ENCODE peak calls at places on chromosomes 7 and 10, in nine cellular contexts. J is body of pancreas, S is right lobe of liver, C is vagina, Q is Peyer's patch, W is endothelial cell of umbilical vein, A is A549, U is HCT116, P is GM12878. M is an unnamed sample. For H3K9me3, the result is how much of the 10 kb centered on the place peaks cover.

GRCh38 chr10:110147961-110148360 is 59.4 kb upstream of the MXI1 start:
- DNase-seq in U (no peak), A (no peak), Q (no peak), C (no peak), W (no peak), S (no peak), J (no peak), P (no peak), M (no peak)

GRCh38 chr7:27677912-27678612 is 15.4 kb upstream of the HIBADH start:
- DNase-seq in S (no peak), P (no peak), Q (no peak), J (peak), C (no peak), W (peak), A (peak), U (peak), M (no peak)

GRCh38 chr7:128311-129080 is 63.9 kb upstream of the FAM20C start:
- DNase-seq in S (no peak), Q (no peak), U (no peak), A (no peak), P (no peak), C (peak), W (no peak), J (no peak), M (no peak)

GRCh38 chr7:15836041-15836440 is 149.6 kb upstream of the MEOX2 start:
- DNase-seq in W (no peak), C (no peak), Q (no peak), S (no peak), J (no peak), P (no peak), A (no peak), U (no peak), M (no peak)

GRCh38 chr10:24209946-24210491 is 1.1 kb downstream of the KIAA1217 start:
- DNase-seq in U (no peak), Q (no peak), A (peak), S (no peak), J (peak), P (peak), W (peak), C (peak), M (no peak)

GRCh38 chr10:9796567-9796966 is 1221.1 kb upstream of the CELF2 start:
- DNase-seq in S (no peak), A (no peak), C (no peak), W (no peak), Q (no peak), J (no peak), P (no peak), U (no peak), M (no peak)

GRCh38 chr7:21616796-21617436 is 74.1 kb downstream of the DNAH11 start:
- DNase-seq in P (no peak), W (peak), C (no peak), S (no peak), Q (no peak), A (peak), U (peak), J (no peak), M (no peak)

GRCh38 chr7:129607471-129608120 is 3.9 kb upstream of the NRF1 start:
- DNase-seq in C (no peak), U (no peak), A (peak), S (no peak), J (peak), Q (peak), P (no peak), W (peak), M (no peak)

GRCh38 chr7:120207037-120207436 is 65.9 kb upstream of the KCND2 start:
- DNase-seq in Q (no peak), P (no peak), J (no peak), A (no peak), S (no peak), U (no peak), W (no peak), C (no peak), M (no peak)

GRCh38 chr7:105298439-105298894 is 90.3 kb downstream of the SRPK2 start:
- DNase-seq in P (no peak), J (no peak), S (no peak), C (no peak), Q (no peak), W (no peak), U (no peak), A (no peak), M (no peak)

GRCh38 chr7:36487756-36488336 is 98.2 kb downstream of the ANLN start:
- DNase-seq in S (no peak), U (peak), W (peak), C (no peak), Q (peak), A (peak), P (peak), J (peak), M (no peak)

GRCh38 chr7:272108-272615 is 17.8 kb upstream of the FOXL3 start:
- DNase-seq in A (no peak), Q (no peak), C (no peak), J (no peak), P (no peak), U (no peak), S (no peak), W (no peak), M (peak)

GRCh38 chr7:116239019-116239418 is 28.7 kb downstream of the TES start:
- DNase-seq in J (no peak), A (no peak), S (no peak), C (no peak), W (no peak), Q (no peak), P (no peak), U (no peak), M (no peak)

GRCh38 chr7:1662767-1663166 is 7.3 kb upstream of the ELFN1 start:
- DNase-seq in W (no peak), Q (no peak), A (no peak), P (no peak), U (no peak), J (no peak), C (no peak), S (no peak), M (peak)

GRCh38 chr10:124526621-124527267 is 65.1 kb downstream of the LHPP start:
- DNase-seq in S (no peak), Q (no peak), A (no peak), J (no peak), U (no peak), P (no peak), C (no peak), W (no peak), M (peak)

GRCh38 chr7:30921540-30921930 is 9.9 kb downstream of the AQP1 start:
- DNase-seq in P (no peak), A (no peak), S (no peak), J (peak), U (no peak), W (no peak), C (no peak), Q (peak), M (peak)

GRCh38 chr7:97130417-97131139 is 13.1 kb downstream of the SDHAF3 start:
- DNase-seq in U (no peak), Q (no peak), P (no peak), A (no peak), S (no peak), W (no peak), C (no peak), J (no peak), M (no peak)

GRCh38 chr7:37039131-37039719 is 314.9 kb upstream of the AOAH start:
- DNase-seq in W (no peak), P (no peak), J (no peak), Q (no peak), C (no peak), U (no peak), A (no peak), S (no peak), M (no peak)

GRCh38 chr7:155506854-155507337 is 39.5 kb downstream of the CNPY1 start:
- DNase-seq in P (no peak), U (no peak), C (no peak), W (no peak), Q (peak), J (no peak), S (no peak), A (no peak), M (peak)

GRCh38 chr7:66339141-66339540 is 134.0 kb downstream of the TPST1 start:
- DNase-seq in J (no peak), Q (no peak), P (no peak), U (no peak), S (no peak), C (no peak), W (no peak), A (no peak), M (no peak)

GRCh38 chr7:25180946-25181345 is 47.3 kb downstream of the NPVF start:
- DNase-seq in S (no peak), J (no peak), P (no peak), C (no peak), Q (no peak), W (no peak), U (no peak), A (peak), M (no peak)

GRCh38 chr7:42237162-42237821 is at the start of gene GLI3:
- DNase-seq in J (peak), S (peak), P (no peak), W (peak), U (no peak), C (peak), A (peak), Q (peak), M (peak)

GRCh38 chr10:124092270-124093075 is 925 bp downstream of the CHST15 start:
- DNase-seq in C (no peak), J (peak), U (no peak), S (peak), P (no peak), W (peak), Q (peak), A (peak), M (peak)

GRCh38 chr7:155090647-155091046 is 20.5 kb downstream of the HTR5A start:
- DNase-seq in S (no peak), A (no peak), J (no peak), W (no peak), P (no peak), U (no peak), Q (no peak), C (no peak), M (no peak)

GRCh38 chr10:111207525-111207924 is 130.7 kb downstream of the ADRA2A start:
- DNase-seq in S (no peak), Q (peak), P (no peak), W (no peak), J (peak), U (no peak), A (no peak), C (no peak), M (no peak)

GRCh38 chr10:51215956-51216834 is 141.9 kb downstream of the PRKG1 start:
- DNase-seq in A (no peak), P (no peak), S (no peak), J (no peak), W (no peak), C (no peak), Q (no peak), U (no peak), M (no peak)

GRCh38 chr7:5681423-5681822 is 100.0 kb downstream of the RNF216 start:
- DNase-seq in W (no peak), Q (no peak), P (no peak), J (no peak), C (no peak), S (no peak), A (no peak), U (no peak), M (no peak)

GRCh38 chr7:66728571-66728970 is 12.0 kb upstream of the RABGEF1 start:
- DNase-seq in S (no peak), A (no peak), U (no peak), P (no peak), C (no peak), W (no peak), J (no peak), Q (no peak), M (no peak)

GRCh38 chr7:22979861-22980260 is 34.1 kb downstream of the HYCC1 start:
- DNase-seq in P (no peak), U (no peak), W (no peak), A (no peak), Q (no peak), C (no peak), S (no peak), J (no peak), M (no peak)

GRCh38 chr7:149666360-149666905 is 107.0 kb downstream of the ZNF467 start:
- DNase-seq in U (no peak), W (no peak), J (no peak), S (no peak), A (no peak), C (no peak), Q (no peak), P (no peak), M (no peak)

GRCh38 chr7:127447326-127447945 is 54.9 kb upstream of the ZNF800 start:
- DNase-seq in J (peak), Q (peak), W (peak), C (no peak), U (peak), P (peak), A (peak), S (no peak), M (peak)

GRCh38 chr7:2757361-2757903 is 69.4 kb downstream of the AMZ1 start:
- DNase-seq in Q (no peak), P (no peak), A (peak), S (no peak), U (peak), J (peak), C (no peak), W (no peak), M (no peak)
- TF ChIP-seq POLR2A in Q (no peak), P (no peak), A (no peak), S (no peak), U (no peak), J (no peak), C (no peak), W (no peak), M (no peak)

DNA sequence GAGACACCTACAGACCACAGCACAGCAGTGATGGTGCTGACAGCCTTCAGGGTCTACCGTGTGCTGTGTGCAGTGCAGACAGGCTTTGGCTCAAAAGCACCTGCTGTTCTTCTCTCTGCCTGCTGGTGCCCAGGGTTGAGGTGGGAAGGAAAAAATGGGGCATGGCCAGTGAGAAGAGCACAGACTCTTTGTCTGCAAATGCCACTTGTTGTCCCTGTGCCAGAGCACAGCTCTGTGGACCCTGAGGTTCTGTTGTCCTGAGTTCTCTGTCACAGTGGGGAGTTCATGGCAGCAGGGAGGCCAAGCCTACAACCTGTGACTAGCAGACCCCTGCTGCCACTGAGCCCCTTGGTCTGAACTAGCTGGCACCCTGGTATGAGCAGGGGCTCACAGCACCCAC is 376.7 kb downstream of the GLRX3 start:
- DNase-seq in A (no peak), W (no peak), U (no peak), Q (no peak), C (no peak), P (no peak), J (no peak), S (no peak), M (no peak)
- H3K9me3 ChIP-seq in A (under half), W (under half), U (under half), Q (under half), C (under half), P (under half), J (under half), S (under half), M (under half)

GRCh38 chr10:52483587-52483986 is 169.5 kb downstream of the DKK1 start:
- DNase-seq in A (no peak), J (no peak), Q (no peak), U (no peak), P (no peak), C (no peak), W (no peak), S (no peak), M (no peak)

GRCh38 chr10:52484426-52485065 is 170.5 kb downstream of the DKK1 start:
- DNase-seq in P (no peak), C (no peak), U (no peak), W (no peak), J (no peak), A (no peak), Q (no peak), S (no peak), M (no peak)

GRCh38 chr10:52488606-52489485 is 174.8 kb downstream of the DKK1 start:
- DNase-seq in W (peak), C (no peak), U (no peak), A (peak), S (no peak), P (no peak), Q (no peak), J (no peak), M (no peak)

GRCh38 chr10:52485486-52485885 is 171.4 kb downstream of the DKK1 start:
- DNase-seq in U (no peak), W (no peak), Q (no peak), C (no peak), P (no peak), S (no peak), J (no peak), A (no peak), M (no peak)

GRCh38 chr10:52486840-52487611 is 172.9 kb downstream of the DKK1 start:
- DNase-seq in W (peak), S (no peak), P (no peak), Q (no peak), A (peak), C (no peak), U (no peak), J (no peak), M (no peak)
- TF ChIP-seq POLR2A in W (peak), S (no peak), P (no peak), Q (no peak), A (no peak), C (no peak), U (no peak), J (no peak), M (no peak)

GRCh38 chr10:37871143-37871542 is 13.7 kb upstream of the ZNF248 start:
- DNase-seq in P (no peak), Q (no peak), W (no peak), A (no peak), U (no peak), J (no peak), S (no peak), C (no peak), M (no peak)

GRCh38 chr10:37872283-37872682 is 14.9 kb upstream of the ZNF248 start:
- DNase-seq in J (no peak), S (no peak), Q (no peak), A (no peak), W (no peak), U (no peak), P (no peak), C (no peak), M (no peak)

GRCh38 chr10:37871568-37872251 is 14.3 kb upstream of the ZNF248 start:
- DNase-seq in J (no peak), U (no peak), S (no peak), C (no peak), A (no peak), W (no peak), P (no peak), Q (no peak), M (no peak)

DNA sequence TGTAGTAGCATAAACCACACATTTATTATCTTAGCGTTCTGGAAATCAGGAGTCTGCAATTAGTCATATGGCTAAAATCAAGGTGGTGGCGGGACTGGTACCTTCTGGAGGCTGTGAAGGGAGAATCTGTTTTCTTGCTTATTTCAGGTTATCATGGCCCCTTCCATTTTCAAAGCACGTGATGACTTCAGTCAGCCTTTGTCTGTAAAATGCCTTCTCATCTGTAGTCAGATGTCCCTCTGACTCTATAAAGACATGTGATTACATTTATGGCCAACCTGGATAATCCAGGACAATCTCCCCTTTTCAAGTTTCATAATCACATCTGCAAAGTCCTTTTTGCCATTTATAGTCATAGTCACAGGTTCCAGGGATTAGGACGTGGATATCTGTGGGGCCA is 15.5 kb upstream of the ZNF248 start:
- DNase-seq in S (no peak), W (no peak), U (no peak), Q (no peak), J (no peak), A (no peak), C (no peak), P (no peak), M (no peak)
- H3K9me3 ChIP-seq in S (under half), W (under half), U (under half), Q (under half), J (under half), A (under half), C (under half), P (under half), M (under half)

M was measured in spleen.